ENCODE peak calls at places on chromosome 20, in four cellular contexts. One of them, this sample, is unnamed.

GRCh38 chr20:44537993-44538392 is 16.1 kb upstream of the SERINC3 start:
- DNase-seq in H1: no peak
- DNase-seq in IMR-90: peak
- DNase-seq in H9: no peak
- DNase-seq in this sample: no peak

GRCh38 chr20:6953611-6954010 is 186.1 kb downstream of the BMP2 start:
- DNase-seq in H1: no peak
- DNase-seq in IMR-90: no peak
- DNase-seq in H9: no peak
- DNase-seq in this sample: no peak

GRCh38 chr20:35568645-35569044 is 26.8 kb downstream of the ERGIC3 start:
- DNase-seq in H1: no peak
- DNase-seq in IMR-90: no peak
- DNase-seq in H9: peak
- DNase-seq in this sample: peak

GRCh38 chr20:2806351-2806701 is 5.9 kb upstream of the CPXM1 start:
- DNase-seq in H1: no peak
- DNase-seq in IMR-90: no peak
- DNase-seq in H9: no peak
- DNase-seq in this sample: no peak

GRCh38 chr20:36574278-36575065 is 1.1 kb downstream of the TGIF2 start:
- DNase-seq in H1: peak
- DNase-seq in IMR-90: peak
- DNase-seq in H9: peak
- DNase-seq in this sample: peak

GRCh38 chr20:48698507-48699267 is 129.1 kb downstream of the PREX1 start:
- DNase-seq in H1: no peak
- DNase-seq in IMR-90: no peak
- DNase-seq in H9: peak
- DNase-seq in this sample: peak

GRCh38 chr20:48682529-48683385 is 145.0 kb downstream of the PREX1 start:
- DNase-seq in H1: peak
- DNase-seq in IMR-90: peak
- DNase-seq in H9: peak
- DNase-seq in this sample: peak

GRCh38 chr20:761418-762381 is 6.6 kb downstream of the SLC52A3 start:
- DNase-seq in H1: no peak
- DNase-seq in IMR-90: no peak
- DNase-seq in H9: no peak
- DNase-seq in this sample: no peak

GRCh38 chr20:54140927-54141566 is 32.7 kb downstream of the CYP24A1 start:
- DNase-seq in H1: no peak
- DNase-seq in IMR-90: peak
- DNase-seq in H9: no peak
- DNase-seq in this sample: peak

GRCh38 chr20:35502352-35502751 is 27.1 kb downstream of the C20orf173 start:
- DNase-seq in H1: no peak
- DNase-seq in IMR-90: no peak
- DNase-seq in H9: no peak
- DNase-seq in this sample: no peak

GRCh38 chr20:35979528-35979927 is 11.1 kb downstream of the CNBD2 start:
- DNase-seq in H1: no peak
- DNase-seq in IMR-90: no peak
- DNase-seq in H9: no peak
- DNase-seq in this sample: no peak

GRCh38 chr20:35134900-35135299 is 12.2 kb downstream of the EDEM2 start:
- DNase-seq in H1: no peak
- DNase-seq in IMR-90: no peak
- DNase-seq in H9: no peak
- DNase-seq in this sample: no peak

GRCh38 chr20:5996765-5997164 is 46.3 kb downstream of the MCM8 start:
- DNase-seq in H1: no peak
- DNase-seq in IMR-90: no peak
- DNase-seq in H9: no peak
- DNase-seq in this sample: peak

GRCh38 chr20:50186987-50187402 is 3.6 kb upstream of the CEBPB start:
- DNase-seq in H1: no peak
- DNase-seq in IMR-90: no peak
- DNase-seq in H9: no peak
- DNase-seq in this sample: peak

GRCh38 chr20:33475381-33476160 is 14.3 kb upstream of the CBFA2T2 start:
- DNase-seq in H1: no peak
- DNase-seq in IMR-90: no peak
- DNase-seq in H9: peak
- DNase-seq in this sample: no peak

GRCh38 chr20:11001767-11002540 is 328.2 kb upstream of the JAG1 start:
- DNase-seq in H1: no peak
- DNase-seq in IMR-90: peak
- DNase-seq in H9: no peak
- DNase-seq in this sample: peak

GRCh38 chr20:2585811-2586210 is 49.4 kb downstream of the TMC2 start:
- DNase-seq in H1: peak
- DNase-seq in IMR-90: peak
- DNase-seq in H9: no peak
- DNase-seq in this sample: no peak

GRCh38 chr20:44153636-44154043 is 33.3 kb downstream of the JPH2 start:
- DNase-seq in H1: no peak
- DNase-seq in IMR-90: peak
- DNase-seq in H9: no peak
- DNase-seq in this sample: peak

GRCh38 chr20:12740647-12741046 is 268.1 kb upstream of the SPTLC3 start:
- DNase-seq in H1: no peak
- DNase-seq in IMR-90: no peak
- DNase-seq in H9: no peak
- DNase-seq in this sample: no peak

GRCh38 chr20:19073584-19074198 is 138.8 kb upstream of the SLC24A3 start:
- DNase-seq in H1: peak
- DNase-seq in IMR-90: no peak
- DNase-seq in H9: peak
- DNase-seq in this sample: peak

DNA sequence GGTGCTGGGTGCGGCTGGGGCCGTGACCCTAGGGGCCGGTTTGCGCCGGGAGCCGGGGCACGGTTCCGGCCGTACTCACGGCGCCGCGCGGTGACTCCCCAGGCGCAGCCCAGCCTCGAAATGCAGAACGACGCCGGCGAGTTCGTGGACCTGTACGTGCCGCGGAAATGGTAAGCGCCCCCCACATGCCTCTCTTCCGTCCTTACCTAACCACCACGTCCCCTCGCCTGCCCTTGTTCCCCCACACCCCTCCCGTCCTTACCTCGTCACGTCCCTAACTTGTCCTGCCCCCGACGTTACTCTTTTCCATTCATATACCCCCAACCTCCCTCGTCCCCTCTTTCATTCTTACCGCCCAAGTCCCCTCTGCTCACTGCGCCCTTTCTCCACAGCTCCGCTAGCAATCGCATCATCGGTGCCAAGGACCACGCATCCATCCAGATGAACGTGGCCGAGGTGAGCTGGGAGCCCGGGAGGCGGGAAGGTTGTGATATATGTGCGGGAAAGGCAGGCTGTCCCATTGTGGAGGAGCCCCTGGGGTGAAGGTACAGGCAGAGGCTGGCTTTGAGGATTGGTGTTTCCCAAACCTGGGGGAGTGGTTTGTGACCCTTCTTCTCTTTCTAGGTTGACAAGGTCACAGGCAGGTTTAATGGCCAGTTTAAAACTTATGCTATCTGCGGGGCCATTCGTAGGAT is 463 bp downstream of the RPS21 start:
- DNase-seq in H1: no peak
- DNase-seq in IMR-90: no peak
- DNase-seq in H9: no peak
- DNase-seq in this sample: no peak
- H3K4ac ChIP-seq in H1: peak
- H3K4ac ChIP-seq in IMR-90: peak
- H3K4ac ChIP-seq in H9: no peak
- H3K4ac ChIP-seq in this sample: peak

GRCh38 chr20:38261054-38261390 is 487 bp upstream of the KIAA1755 start:
- DNase-seq in H1: no peak
- DNase-seq in IMR-90: no peak
- DNase-seq in H9: no peak
- DNase-seq in this sample: no peak
- H3K18ac ChIP-seq in H1: no peak
- H3K18ac ChIP-seq in IMR-90: peak
- H3K18ac ChIP-seq in H9: no peak
- H3K18ac ChIP-seq in this sample: no peak

DNA sequence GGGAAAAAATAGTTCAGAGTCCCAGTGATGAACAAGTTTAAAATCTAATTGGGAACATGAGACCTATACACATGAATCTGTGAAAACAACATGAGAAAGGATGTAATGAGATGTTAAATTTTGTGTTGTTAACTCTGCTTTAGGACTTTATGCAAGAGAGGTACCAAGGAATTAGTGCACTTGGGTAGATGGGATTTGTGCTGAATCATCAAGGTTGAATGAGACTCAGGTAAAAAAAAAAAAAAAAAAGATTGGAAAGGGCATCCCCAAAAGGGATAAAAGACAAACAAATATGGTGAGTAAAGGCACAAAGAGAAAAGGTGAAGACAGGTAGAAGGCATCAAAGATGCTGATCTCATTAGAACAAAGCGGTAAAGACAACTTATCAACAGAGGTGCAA is 644.4 kb downstream of the CBLN4 start:
- DNase-seq in H1: no peak
- DNase-seq in IMR-90: no peak
- DNase-seq in H9: no peak
- DNase-seq in this sample: no peak
- H4K5ac ChIP-seq in H1: no peak
- H4K5ac ChIP-seq in IMR-90: no peak
- H4K5ac ChIP-seq in H9: no peak
- H4K5ac ChIP-seq in this sample: no peak

DNA sequence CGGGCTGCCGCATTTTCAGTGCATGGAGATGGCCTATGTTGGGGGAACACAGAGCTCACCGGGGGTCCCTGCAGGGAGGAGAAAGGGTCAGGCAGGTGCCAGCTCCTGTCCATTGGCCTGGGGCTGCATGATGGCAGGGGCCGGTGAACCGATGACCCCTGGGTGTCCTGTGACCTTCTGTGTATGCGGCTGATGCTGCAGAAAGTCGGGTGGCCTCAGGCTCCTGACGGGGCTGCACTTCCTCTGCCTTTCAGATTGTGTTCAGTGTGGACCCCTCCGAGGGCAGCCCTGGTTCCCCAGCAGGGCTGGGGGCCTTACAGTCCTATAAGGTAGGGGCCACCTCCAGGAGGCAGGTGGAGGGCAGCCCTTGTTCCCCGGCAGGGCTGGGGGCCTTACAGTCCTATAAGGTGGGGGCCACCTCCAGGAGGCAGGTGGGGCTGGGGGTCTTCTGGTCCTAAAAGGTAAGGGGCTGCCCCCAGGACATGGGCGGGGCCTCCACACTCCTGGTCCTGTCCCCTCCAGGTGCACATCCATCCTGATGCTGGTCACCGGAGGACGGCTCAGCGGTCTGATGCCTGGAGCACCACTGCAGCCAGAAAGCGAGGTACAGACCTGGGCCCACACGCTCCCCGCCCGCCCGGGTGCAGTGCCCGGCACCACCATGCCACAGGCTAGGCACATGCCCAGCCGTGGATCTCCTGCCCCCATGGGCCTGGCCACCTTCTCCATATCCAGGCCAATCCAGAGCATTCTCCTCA is 11.0 kb upstream of the TNFRSF6B start:
- DNase-seq in H1: no peak
- DNase-seq in IMR-90: no peak
- DNase-seq in H9: no peak
- DNase-seq in this sample: no peak
- H3K4ac ChIP-seq in H1: no peak
- H3K4ac ChIP-seq in IMR-90: peak
- H3K4ac ChIP-seq in H9: no peak
- H3K4ac ChIP-seq in this sample: no peak

GRCh38 chr20:46903256-46903655 is 8.6 kb downstream of the EYA2 start:
- DNase-seq in H1: no peak
- DNase-seq in IMR-90: no peak
- DNase-seq in H9: no peak
- DNase-seq in this sample: no peak
- H3K18ac ChIP-seq in H1: no peak
- H3K18ac ChIP-seq in IMR-90: no peak
- H3K18ac ChIP-seq in H9: no peak
- H3K18ac ChIP-seq in this sample: no peak

DNA sequence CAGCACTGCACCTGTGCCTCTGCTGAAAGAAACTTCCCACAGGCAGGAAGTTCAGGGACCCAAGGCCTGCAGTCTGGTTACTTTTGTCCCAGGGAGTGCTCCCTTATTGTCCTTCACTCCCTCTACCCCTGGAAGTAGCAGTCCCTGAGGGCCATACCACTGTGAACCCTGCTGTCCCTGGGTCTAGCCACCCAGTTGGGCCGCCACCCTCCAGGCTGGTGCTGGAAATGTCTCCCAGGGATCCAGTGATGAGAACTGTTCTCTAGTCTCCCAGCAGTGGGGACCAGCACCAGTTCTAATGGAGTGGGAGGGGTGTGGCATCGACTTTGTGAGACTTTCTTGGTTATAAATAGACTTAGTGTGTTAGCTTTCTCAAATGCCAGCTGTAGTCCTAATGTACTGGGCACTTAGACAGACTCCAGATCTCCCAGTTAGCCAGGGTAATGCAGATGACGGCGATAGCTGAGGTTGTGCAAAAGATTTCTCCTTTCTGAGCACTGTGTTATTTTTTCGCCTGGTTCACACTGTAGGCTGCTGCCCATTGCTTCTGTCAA is 462.5 kb downstream of the CDH26 start:
- DNase-seq in H1: no peak
- DNase-seq in IMR-90: no peak
- DNase-seq in H9: no peak
- DNase-seq in this sample: no peak
- H4K5ac ChIP-seq in H1: no peak
- H4K5ac ChIP-seq in IMR-90: no peak
- H4K5ac ChIP-seq in H9: no peak
- H4K5ac ChIP-seq in this sample: no peak

GRCh38 chr20:56358600-56359211 is at the start of gene FAM210B:
- DNase-seq in H1: peak
- DNase-seq in IMR-90: peak
- DNase-seq in H9: peak
- DNase-seq in this sample: peak
- H3K4ac ChIP-seq in H1: no peak
- H3K4ac ChIP-seq in IMR-90: peak
- H3K4ac ChIP-seq in H9: no peak
- H3K4ac ChIP-seq in this sample: no peak